ENCODE peak calls at places on chromosome 19, in ten cellular contexts. U is right cardiac atrium; C is progenitor cell of endocrine pancreas; B is GOT3; Z is astrocyte of the cerebellum; D is NCI-H1048; J is head of caudate nucleus; K is fibroblast of the aortic adventitia; V is astrocyte of the spinal cord; G is activated T-helper 2 cell treated with anti-CD3 and anti-CD28 coated beads, Interferon-gamma antibody, Interleukin-2, Interleukin-4, amounts not matched to agents 10 μg/mL and 5 μg/mL and 100 μg/mL, durations not matched to agents 14 hours and 24 hours and 36 hours. H is an unnamed sample.

GRCh38 chr19:33717878-33718277 is 78.8 kb upstream of the KCTD15 start:
- DNase-seq in C (no peak), B (no peak), U (no peak), D (no peak), Z (no peak), V (no peak), K (no peak), J (no peak), G (no peak), H (no peak)

GRCh38 chr19:44740351-44740824 is 8.1 kb upstream of the BCL3 start:
- DNase-seq in D (no peak), J (no peak), G (no peak), V (no peak), Z (no peak), C (no peak), B (no peak), U (no peak), K (no peak), H (no peak)

GRCh38 chr19:3897936-3898335 is 17.5 kb downstream of the ATCAY start:
- DNase-seq in D (no peak), C (no peak), U (no peak), Z (no peak), B (no peak), V (no peak), J (no peak), G (no peak), K (no peak), H (no peak)

GRCh38 chr19:35549174-35549788 is 3.9 kb downstream of the TMEM147 start:
- DNase-seq in B (no peak), C (peak; percentile 43), D (peak; percentile 46), V (peak; percentile 59), K (peak; percentile 67), Z (peak; percentile 52), G (peak; percentile 39), J (peak; percentile 51), U (peak; percentile 45), H (no peak)

GRCh38 chr19:40650749-40651305 is 39.6 kb downstream of the NUMBL start:
- DNase-seq in K (peak; percentile 98), D (no peak), B (no peak), Z (peak; percentile 82), V (peak; percentile 73), C (no peak), J (no peak), U (peak; percentile 32), G (no peak), H (no peak)

GRCh38 chr19:3543150-3544053 is 4.4 kb downstream of the TEKTIP1 start:
- DNase-seq in B (no peak), V (no peak), D (no peak), J (peak; percentile 48), K (no peak), C (no peak), Z (no peak), U (peak; percentile 84), G (no peak), H (no peak)

GRCh38 chr19:3783660-3784584 is 2.3 kb downstream of the MATK start:
- DNase-seq in J (no peak), D (no peak), B (no peak), V (no peak), Z (no peak), G (no peak), U (peak; percentile 56), C (no peak), K (no peak), H (no peak)

GRCh38 chr19:45507864-45508680 is 793 bp downstream of the VASP start:
- DNase-seq in G (peak; percentile 21), D (no peak), U (peak; percentile 80), C (peak; percentile 47), Z (no peak), B (no peak), J (no peak), K (peak; percentile 31), V (no peak), H (no peak)

H was measured in activated gamma-delta T cell.